ENCODE peak calls at places on chromosomes 7 and 10, in six cellular contexts. One of them, this sample, is unnamed.

GRCh38 chr10:112131361-112131760 is 52.2 kb downstream of the GPAM start:
- DNase-seq in Right ventricle myocardium superior: no peak
- DNase-seq in adipocyte: no peak
- DNase-seq in GM03348: no peak
- DNase-seq in T-cell: no peak
- DNase-seq in stimulated activated CD4-positive, alpha-beta T cell treated with anti-CD3 and anti-CD28 coated beads, Interleukin-15, amount 100 ng/mL, for 24 hours: no peak
- DNase-seq in this sample: no peak

GRCh38 chr7:103929808-103930415 is 59.5 kb downstream of the RELN start:
- DNase-seq in stimulated activated CD4-positive, alpha-beta T cell treated with anti-CD3 and anti-CD28 coated beads, Interleukin-15, amount 100 ng/mL, for 24 hours: no peak
- DNase-seq in adipocyte: no peak
- DNase-seq in Right ventricle myocardium superior: no peak
- DNase-seq in GM03348: no peak
- DNase-seq in T-cell: no peak
- DNase-seq in this sample: no peak

GRCh38 chr7:11355571-11355970 is 381.9 kb downstream of the PHF14 start:
- DNase-seq in stimulated activated CD4-positive, alpha-beta T cell treated with anti-CD3 and anti-CD28 coated beads, Interleukin-15, amount 100 ng/mL, for 24 hours: no peak
- DNase-seq in adipocyte: no peak
- DNase-seq in T-cell: no peak
- DNase-seq in Right ventricle myocardium superior: no peak
- DNase-seq in GM03348: no peak
- DNase-seq in this sample: no peak

GRCh38 chr7:139822855-139823254 is 6.2 kb upstream of the TBXAS1 start:
- DNase-seq in adipocyte: no peak
- DNase-seq in T-cell: no peak
- DNase-seq in Right ventricle myocardium superior: no peak
- DNase-seq in GM03348: no peak
- DNase-seq in stimulated activated CD4-positive, alpha-beta T cell treated with anti-CD3 and anti-CD28 coated beads, Interleukin-15, amount 100 ng/mL, for 24 hours: no peak
- DNase-seq in this sample: no peak

GRCh38 chr10:92142949-92143348 is 147.9 kb downstream of the CPEB3 start:
- DNase-seq in T-cell: no peak
- DNase-seq in GM03348: no peak
- DNase-seq in stimulated activated CD4-positive, alpha-beta T cell treated with anti-CD3 and anti-CD28 coated beads, Interleukin-15, amount 100 ng/mL, for 24 hours: no peak
- DNase-seq in adipocyte: peak; percentile 8
- DNase-seq in Right ventricle myocardium superior: no peak
- DNase-seq in this sample: no peak

GRCh38 chr10:80465839-80466590 is 11.9 kb downstream of the TSPAN14 start:
- DNase-seq in adipocyte: no peak
- DNase-seq in stimulated activated CD4-positive, alpha-beta T cell treated with anti-CD3 and anti-CD28 coated beads, Interleukin-15, amount 100 ng/mL, for 24 hours: no peak
- DNase-seq in T-cell: peak; percentile 62
- DNase-seq in GM03348: no peak
- DNase-seq in Right ventricle myocardium superior: no peak
- DNase-seq in this sample: no peak

GRCh38 chr10:132685121-132685891 is 100.6 kb downstream of the NKX6-2 start:
- DNase-seq in GM03348: no peak
- DNase-seq in stimulated activated CD4-positive, alpha-beta T cell treated with anti-CD3 and anti-CD28 coated beads, Interleukin-15, amount 100 ng/mL, for 24 hours: peak; percentile 21
- DNase-seq in adipocyte: peak; percentile 8
- DNase-seq in Right ventricle myocardium superior: peak; percentile 56
- DNase-seq in T-cell: no peak
- DNase-seq in this sample: no peak

GRCh38 chr7:2164156-2164555 is 68.6 kb downstream of the MAD1L1 start:
- DNase-seq in adipocyte: no peak
- DNase-seq in T-cell: no peak
- DNase-seq in Right ventricle myocardium superior: no peak
- DNase-seq in stimulated activated CD4-positive, alpha-beta T cell treated with anti-CD3 and anti-CD28 coated beads, Interleukin-15, amount 100 ng/mL, for 24 hours: no peak
- DNase-seq in GM03348: no peak
- DNase-seq in this sample: no peak

GRCh38 chr10:133565441-133566294 is at the start of gene SYCE1:
- DNase-seq in adipocyte: no peak
- DNase-seq in Right ventricle myocardium superior: peak; percentile 50
- DNase-seq in GM03348: no peak
- DNase-seq in stimulated activated CD4-positive, alpha-beta T cell treated with anti-CD3 and anti-CD28 coated beads, Interleukin-15, amount 100 ng/mL, for 24 hours: peak; percentile 18
- DNase-seq in T-cell: no peak
- DNase-seq in this sample: peak; percentile 69

GRCh38 chr7:101114492-101114891 is 12.4 kb upstream of the SERPINE1 start:
- DNase-seq in T-cell: no peak
- DNase-seq in adipocyte: no peak
- DNase-seq in Right ventricle myocardium superior: no peak
- DNase-seq in stimulated activated CD4-positive, alpha-beta T cell treated with anti-CD3 and anti-CD28 coated beads, Interleukin-15, amount 100 ng/mL, for 24 hours: no peak
- DNase-seq in GM03348: peak; percentile 48
- DNase-seq in this sample: peak; percentile 49

GRCh38 chr10:80477813-80478212 is 23.7 kb downstream of the TSPAN14 start:
- DNase-seq in adipocyte: peak; percentile 52
- DNase-seq in Right ventricle myocardium superior: no peak
- DNase-seq in stimulated activated CD4-positive, alpha-beta T cell treated with anti-CD3 and anti-CD28 coated beads, Interleukin-15, amount 100 ng/mL, for 24 hours: no peak
- DNase-seq in GM03348: no peak
- DNase-seq in T-cell: no peak
- DNase-seq in this sample: no peak

GRCh38 chr10:128071417-128071782 is 54.8 kb downstream of the MKI67 start:
- DNase-seq in stimulated activated CD4-positive, alpha-beta T cell treated with anti-CD3 and anti-CD28 coated beads, Interleukin-15, amount 100 ng/mL, for 24 hours: no peak
- DNase-seq in T-cell: no peak
- DNase-seq in adipocyte: no peak
- DNase-seq in GM03348: no peak
- DNase-seq in Right ventricle myocardium superior: no peak
- DNase-seq in this sample: no peak

GRCh38 chr7:136874393-136875032 is 6.1 kb downstream of the CHRM2 start:
- DNase-seq in stimulated activated CD4-positive, alpha-beta T cell treated with anti-CD3 and anti-CD28 coated beads, Interleukin-15, amount 100 ng/mL, for 24 hours: no peak
- DNase-seq in GM03348: peak; percentile 5
- DNase-seq in T-cell: no peak
- DNase-seq in Right ventricle myocardium superior: no peak
- DNase-seq in adipocyte: peak; percentile 68
- DNase-seq in this sample: no peak

GRCh38 chr10:114489521-114490310 is 85.4 kb upstream of the AFAP1L2 start:
- DNase-seq in GM03348: no peak
- DNase-seq in stimulated activated CD4-positive, alpha-beta T cell treated with anti-CD3 and anti-CD28 coated beads, Interleukin-15, amount 100 ng/mL, for 24 hours: no peak
- DNase-seq in T-cell: no peak
- DNase-seq in Right ventricle myocardium superior: no peak
- DNase-seq in adipocyte: no peak
- DNase-seq in this sample: no peak

GRCh38 chr10:93947524-93947923 is 46.2 kb upstream of the PLCE1 start:
- DNase-seq in stimulated activated CD4-positive, alpha-beta T cell treated with anti-CD3 and anti-CD28 coated beads, Interleukin-15, amount 100 ng/mL, for 24 hours: no peak
- DNase-seq in Right ventricle myocardium superior: no peak
- DNase-seq in GM03348: no peak
- DNase-seq in T-cell: no peak
- DNase-seq in adipocyte: no peak
- DNase-seq in this sample: no peak

GRCh38 chr10:6048281-6049030 is 13.7 kb downstream of the IL2RA start:
- DNase-seq in Right ventricle myocardium superior: no peak
- DNase-seq in adipocyte: no peak
- DNase-seq in T-cell: no peak
- DNase-seq in GM03348: no peak
- DNase-seq in stimulated activated CD4-positive, alpha-beta T cell treated with anti-CD3 and anti-CD28 coated beads, Interleukin-15, amount 100 ng/mL, for 24 hours: no peak
- DNase-seq in this sample: no peak

GRCh38 chr7:134879815-134880475 is 100.5 kb downstream of the CALD1 start:
- DNase-seq in stimulated activated CD4-positive, alpha-beta T cell treated with anti-CD3 and anti-CD28 coated beads, Interleukin-15, amount 100 ng/mL, for 24 hours: no peak
- DNase-seq in T-cell: no peak
- DNase-seq in adipocyte: no peak
- DNase-seq in GM03348: no peak
- DNase-seq in Right ventricle myocardium superior: no peak
- DNase-seq in this sample: no peak

GRCh38 chr10:131163444-131163843 is 148.1 kb downstream of the TCERG1L start:
- DNase-seq in GM03348: no peak
- DNase-seq in Right ventricle myocardium superior: no peak
- DNase-seq in T-cell: no peak
- DNase-seq in stimulated activated CD4-positive, alpha-beta T cell treated with anti-CD3 and anti-CD28 coated beads, Interleukin-15, amount 100 ng/mL, for 24 hours: no peak
- DNase-seq in adipocyte: no peak
- DNase-seq in this sample: no peak

GRCh38 chr7:117837841-117838240 is 35.4 kb downstream of the CTTNBP2 start:
- DNase-seq in T-cell: no peak
- DNase-seq in Right ventricle myocardium superior: no peak
- DNase-seq in adipocyte: no peak
- DNase-seq in stimulated activated CD4-positive, alpha-beta T cell treated with anti-CD3 and anti-CD28 coated beads, Interleukin-15, amount 100 ng/mL, for 24 hours: no peak
- DNase-seq in GM03348: no peak
- DNase-seq in this sample: no peak

GRCh38 chr10:103763374-103764202 is 91.8 kb downstream of the SH3PXD2A start:
- DNase-seq in stimulated activated CD4-positive, alpha-beta T cell treated with anti-CD3 and anti-CD28 coated beads, Interleukin-15, amount 100 ng/mL, for 24 hours: peak; percentile 42
- DNase-seq in GM03348: no peak
- DNase-seq in adipocyte: peak; percentile 25
- DNase-seq in T-cell: no peak
- DNase-seq in Right ventricle myocardium superior: no peak
- DNase-seq in this sample: no peak

GRCh38 chr10:100033766-100034418 is 24.1 kb upstream of the DNMBP start:
- DNase-seq in T-cell: no peak
- DNase-seq in GM03348: no peak
- DNase-seq in adipocyte: no peak
- DNase-seq in stimulated activated CD4-positive, alpha-beta T cell treated with anti-CD3 and anti-CD28 coated beads, Interleukin-15, amount 100 ng/mL, for 24 hours: no peak
- DNase-seq in Right ventricle myocardium superior: no peak
- DNase-seq in this sample: no peak

GRCh38 chr7:103752995-103753394 is 236.5 kb downstream of the RELN start:
- DNase-seq in adipocyte: no peak
- DNase-seq in GM03348: peak; percentile 6
- DNase-seq in stimulated activated CD4-positive, alpha-beta T cell treated with anti-CD3 and anti-CD28 coated beads, Interleukin-15, amount 100 ng/mL, for 24 hours: no peak
- DNase-seq in T-cell: no peak
- DNase-seq in Right ventricle myocardium superior: no peak
- DNase-seq in this sample: no peak

GRCh38 chr10:131743190-131744151 is 157.3 kb upstream of the PPP2R2D start:
- DNase-seq in T-cell: no peak
- DNase-seq in stimulated activated CD4-positive, alpha-beta T cell treated with anti-CD3 and anti-CD28 coated beads, Interleukin-15, amount 100 ng/mL, for 24 hours: peak; percentile 13
- DNase-seq in adipocyte: no peak
- DNase-seq in Right ventricle myocardium superior: no peak
- DNase-seq in GM03348: no peak
- DNase-seq in this sample: no peak

GRCh38 chr10:23192396-23192740 is 256 bp downstream of the PTF1A start:
- DNase-seq in adipocyte: no peak
- DNase-seq in Right ventricle myocardium superior: no peak
- DNase-seq in stimulated activated CD4-positive, alpha-beta T cell treated with anti-CD3 and anti-CD28 coated beads, Interleukin-15, amount 100 ng/mL, for 24 hours: no peak
- DNase-seq in GM03348: no peak
- DNase-seq in T-cell: no peak
- DNase-seq in this sample: no peak

GRCh38 chr7:43586251-43586900 is 3.5 kb downstream of the STK17A start:
- DNase-seq in T-cell: no peak
- DNase-seq in adipocyte: peak; percentile 40
- DNase-seq in Right ventricle myocardium superior: no peak
- DNase-seq in stimulated activated CD4-positive, alpha-beta T cell treated with anti-CD3 and anti-CD28 coated beads, Interleukin-15, amount 100 ng/mL, for 24 hours: no peak
- DNase-seq in GM03348: no peak
- DNase-seq in this sample: no peak

GRCh38 chr7:87416682-87417587 is 58.5 kb downstream of the ABCB4 start:
- DNase-seq in Right ventricle myocardium superior: no peak
- DNase-seq in GM03348: peak; percentile 55
- DNase-seq in T-cell: peak; percentile 35
- DNase-seq in stimulated activated CD4-positive, alpha-beta T cell treated with anti-CD3 and anti-CD28 coated beads, Interleukin-15, amount 100 ng/mL, for 24 hours: peak; percentile 76
- DNase-seq in adipocyte: peak; percentile 89
- DNase-seq in this sample: no peak